ENCODE peak calls at places on chromosomes 7 and 10, in five cellular contexts. P is IMR-90, K is trophoblast cell, F is neuronal stem cell, G is mesendoderm. L is an unnamed sample.

GRCh38 chr10:29736325-29737208 is 101.8 kb upstream of the SVIL start:
- DNase-seq in F (peak), P (peak), G (peak), K (peak), L (peak)

GRCh38 chr7:105649727-105650381 is 68.6 kb upstream of the EFCAB10 start:
- DNase-seq in G (no peak), F (no peak), P (peak), K (no peak), L (no peak)

GRCh38 chr7:77799078-77799964 is 748 bp downstream of the PHTF2 start:
- DNase-seq in P (peak), F (peak), G (peak), K (peak), L (peak)

GRCh38 chr7:130489140-130489967 is 2.5 kb upstream of the MEST start:
- DNase-seq in K (peak), F (no peak), G (no peak), P (peak), L (no peak)

GRCh38 chr7:18494821-18495408 is 634 bp upstream of the HDAC9 start:
- DNase-seq in G (no peak), K (no peak), F (no peak), P (peak), L (no peak)

GRCh38 chr10:61822781-61823230 is 78.7 kb upstream of the ARID5B start:
- DNase-seq in G (no peak), F (no peak), P (peak), K (no peak), L (no peak)

GRCh38 chr7:159031750-159032149 is 112.9 kb downstream of the VIPR2 start:
- DNase-seq in G (no peak), F (no peak), K (no peak), P (no peak), L (peak)

GRCh38 chr7:110774066-110774465 is 316.9 kb upstream of the LRRN3 start:
- DNase-seq in P (no peak), G (no peak), F (no peak), K (peak), L (no peak)

GRCh38 chr7:92727755-92728154 is 108.6 kb downstream of the CDK6 start:
- DNase-seq in P (peak), K (no peak), F (no peak), G (no peak), L (no peak)

GRCh38 chr7:78052112-78052511 is 253.5 kb downstream of the PHTF2 start:
- DNase-seq in F (no peak), P (no peak), K (no peak), G (peak), L (peak)

GRCh38 chr7:38704751-38705150 is 73.6 kb upstream of the AMPH start:
- DNase-seq in G (peak), K (no peak), P (no peak), F (no peak), L (no peak)

GRCh38 chr7:130896898-130897514 is 163.0 kb upstream of the KLF14 start:
- DNase-seq in K (peak), F (peak), P (peak), G (peak), L (peak)

GRCh38 chr7:30816291-30817059 is 45.3 kb downstream of the MINDY4 start:
- DNase-seq in P (no peak), F (no peak), K (no peak), G (no peak), L (no peak)

GRCh38 chr10:96746503-96746902 is 26.2 kb upstream of the PIK3AP1 start:
- DNase-seq in K (peak), F (no peak), G (no peak), P (peak), L (no peak)

GRCh38 chr7:118072893-118073674 is 110.9 kb upstream of the LSM8 start:
- DNase-seq in G (no peak), F (no peak), P (no peak), K (peak), L (no peak)

GRCh38 chr10:59387951-59388431 is 25.6 kb upstream of the FAM13C start:
- DNase-seq in P (peak), G (no peak), K (peak), F (peak), L (no peak)

GRCh38 chr10:80382989-80383388 is 25.4 kb upstream of the PRXL2A start:
- DNase-seq in G (peak), P (peak), F (no peak), K (peak), L (peak)

GRCh38 chr10:50422259-50422658 is 170.9 kb upstream of the ASAH2 start:
- DNase-seq in K (no peak), G (no peak), P (peak), F (no peak), L (no peak)

GRCh38 chr10:128324058-128324457 is 197.8 kb upstream of the MKI67 start:
- DNase-seq in G (peak), P (no peak), K (peak), F (peak), L (peak)

GRCh38 chr7:28002638-28003037 is 178.0 kb downstream of the JAZF1 start:
- DNase-seq in K (peak), G (peak), P (peak), F (no peak), L (no peak)

GRCh38 chr10:12543589-12543988 is 194.2 kb downstream of the CAMK1D start:
- DNase-seq in F (no peak), P (no peak), G (no peak), K (no peak), L (no peak)

GRCh38 chr7:43721193-43721806 is 8.0 kb downstream of the COA1 start:
- DNase-seq in G (peak), K (peak), F (peak), P (peak), L (no peak)

GRCh38 chr10:60594476-60595051 is 183.7 kb upstream of the CDK1 start:
- DNase-seq in P (peak), F (no peak), K (peak), G (peak), L (no peak)

GRCh38 chr7:31521336-31522010 is 7.6 kb downstream of the ITPRID1 start:
- DNase-seq in F (no peak), K (peak), G (no peak), P (no peak), L (no peak)

GRCh38 chr10:60570272-60570865 is 180.7 kb upstream of the ANK3 start:
- DNase-seq in G (no peak), P (no peak), K (no peak), F (no peak), L (no peak)

GRCh38 chr7:26292768-26293560 is 1.3 kb downstream of the SNX10 start:
- DNase-seq in G (peak), F (no peak), P (no peak), K (peak), L (peak)
- H3K4ac ChIP-seq in G (no peak), F (no peak), P (no peak), K (no peak), L (no peak)

GRCh38 chr10:69418052-69418752 is 1.5 kb upstream of the TACR2 start:
- DNase-seq in G (no peak), F (no peak), P (no peak), K (no peak), L (no peak)

GRCh38 chr10:69417542-69417941 is 824 bp upstream of the TACR2 start:
- DNase-seq in P (no peak), K (no peak), G (no peak), F (no peak), L (no peak)

GRCh38 chr10:69419096-69419760 is 2.5 kb upstream of the TACR2 start:
- DNase-seq in K (no peak), G (no peak), F (no peak), P (no peak), L (no peak)

GRCh38 chr10:69421611-69422308 is 5.0 kb upstream of the TACR2 start:
- DNase-seq in P (peak), G (no peak), F (no peak), K (no peak), L (no peak)

GRCh38 chr10:69419761-69420126 is 3.0 kb upstream of the TACR2 start:
- DNase-seq in F (no peak), P (no peak), G (no peak), K (no peak), L (no peak)
- H2BK120ac ChIP-seq in F (no peak), P (no peak), G (no peak), K (no peak), L (no peak)

DNA sequence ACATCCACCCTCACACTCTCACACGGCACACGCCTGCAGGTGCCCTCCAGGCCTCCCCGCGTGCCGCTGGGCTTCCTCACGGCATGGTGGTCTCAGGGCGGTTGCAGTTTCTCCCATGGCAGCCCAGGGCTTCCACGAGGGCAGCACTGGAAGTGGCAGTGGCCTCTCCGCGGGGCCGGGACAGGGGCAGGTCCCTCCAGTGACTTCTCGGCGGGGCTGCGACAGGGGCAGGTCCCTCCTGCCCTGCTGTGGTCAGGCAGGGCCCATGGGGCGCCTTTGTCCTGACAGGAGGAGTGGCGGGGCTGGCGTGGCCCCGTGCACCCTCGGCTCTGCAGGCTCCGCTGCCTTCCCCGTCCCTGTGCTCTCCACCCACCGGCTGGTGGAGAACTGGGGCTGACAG is 19.0 kb downstream of the PWWP2B start:
- DNase-seq in P (no peak), K (no peak), G (no peak), F (no peak), L (no peak)
- H3K4ac ChIP-seq in P (no peak), K (peak), G (no peak), F (no peak), L (no peak)

GRCh38 chr10:23064288-23065114 is 30.9 kb upstream of the MSRB2 start:
- DNase-seq in G (no peak), K (no peak), F (no peak), P (no peak), L (no peak)

GRCh38 chr10:23065549-23065948 is 29.8 kb upstream of the MSRB2 start:
- DNase-seq in F (no peak), G (no peak), P (peak), K (peak), L (no peak)

GRCh38 chr10:23058366-23058765 is 37.0 kb upstream of the MSRB2 start:
- DNase-seq in F (no peak), G (no peak), K (no peak), P (no peak), L (no peak)

GRCh38 chr10:23063387-23064287 is 31.7 kb upstream of the MSRB2 start:
- DNase-seq in F (no peak), P (peak), K (no peak), G (no peak), L (no peak)

DNA sequence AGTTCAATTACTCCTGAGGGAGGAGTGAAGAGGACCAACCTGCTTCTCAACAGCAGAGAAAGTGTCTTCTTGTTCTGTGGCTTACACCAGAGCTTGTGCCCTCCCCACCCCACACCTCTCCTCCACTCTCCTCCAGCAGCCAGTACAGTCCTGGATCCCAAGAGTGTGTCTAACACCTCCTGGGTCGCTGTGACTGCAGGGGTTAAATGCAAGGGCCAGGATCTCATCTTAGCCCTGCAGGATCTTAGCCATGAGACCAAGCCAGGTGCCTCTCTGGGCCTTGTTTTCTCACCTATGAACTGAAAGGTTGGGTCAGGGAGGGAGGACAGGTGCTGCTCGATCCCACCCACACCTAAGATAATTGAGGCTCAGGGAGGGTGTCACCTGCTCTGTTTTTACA is 34.5 kb upstream of the MSRB2 start:
- DNase-seq in F (no peak), G (no peak), K (no peak), P (no peak), L (no peak)
- H2BK120ac ChIP-seq in F (no peak), G (no peak), K (peak), P (no peak), L (no peak)

GRCh38 chr10:5467634-5468255 is 31.6 kb downstream of the CALML5 start:
- DNase-seq in F (no peak), G (no peak), P (no peak), K (no peak), L (no peak)

GRCh38 chr10:5469353-5470061 is 29.9 kb downstream of the CALML5 start:
- DNase-seq in G (no peak), K (no peak), P (no peak), F (no peak), L (no peak)

GRCh38 chr10:5470062-5470751 is 29.2 kb downstream of the CALML5 start:
- DNase-seq in F (no peak), K (no peak), G (no peak), P (no peak), L (no peak)

GRCh38 chr10:5466451-5466996 is 32.8 kb downstream of the CALML5 start:
- DNase-seq in G (peak), K (peak), F (no peak), P (peak), L (peak)

DNA sequence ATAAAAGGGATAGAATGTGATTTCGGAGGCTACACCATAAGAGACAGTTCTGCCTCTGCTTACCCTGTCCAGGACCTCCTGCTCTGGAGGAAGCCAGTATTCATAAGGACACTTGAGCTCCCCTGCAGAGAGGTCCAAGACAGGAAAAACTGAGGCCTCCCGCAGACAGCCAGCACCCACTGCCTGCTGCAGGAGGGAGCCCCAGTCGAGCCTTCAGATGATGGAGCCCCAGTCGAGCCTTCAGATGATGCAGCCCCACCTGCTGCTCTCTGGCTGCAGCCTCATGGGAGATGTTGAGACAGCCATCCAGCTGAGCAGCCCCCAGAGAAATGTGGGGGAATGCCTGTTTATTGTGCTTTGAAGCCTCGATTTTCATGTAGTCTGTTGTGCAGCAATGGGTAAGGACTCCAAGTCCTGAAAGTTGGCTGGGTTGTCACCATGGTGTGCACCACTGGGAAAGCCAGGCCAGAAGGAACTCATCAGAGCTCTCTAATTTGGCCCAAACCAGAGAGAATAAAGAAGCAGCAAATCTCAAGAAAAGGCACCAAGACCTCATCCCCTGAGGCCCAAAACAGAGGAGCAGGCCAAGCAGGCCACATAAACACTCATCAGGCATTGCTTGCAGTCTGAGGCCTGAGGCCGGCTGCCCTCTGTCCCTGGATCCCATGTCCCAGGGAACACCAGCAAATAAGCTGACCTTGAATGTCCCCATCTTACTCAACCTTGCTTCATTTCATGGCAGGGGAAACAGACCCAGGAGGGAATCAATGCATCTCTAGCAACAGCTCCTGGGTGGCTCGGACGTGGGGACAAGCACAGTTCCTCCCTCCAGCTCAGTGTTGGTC is 30.9 kb downstream of the CALML5 start:
- DNase-seq in P (no peak), F (no peak), G (no peak), K (no peak), L (no peak)
- H3K4ac ChIP-seq in P (no peak), F (no peak), G (peak), K (peak), L (no peak)

GRCh38 chr10:124045245-124045644 is 48.2 kb downstream of the CHST15 start:
- DNase-seq in P (no peak), K (no peak), F (no peak), G (no peak), L (no peak)

GRCh38 chr10:124041684-124042445 is 51.5 kb downstream of the CHST15 start:
- DNase-seq in G (no peak), F (no peak), P (no peak), K (no peak), L (no peak)

GRCh38 chr10:124042656-124043309 is 50.6 kb downstream of the CHST15 start:
- DNase-seq in P (no peak), K (no peak), F (no peak), G (no peak), L (no peak)

GRCh38 chr10:124044143-124044862 is 49.1 kb downstream of the CHST15 start:
- DNase-seq in P (no peak), K (peak), G (no peak), F (no peak), L (no peak)

GRCh38 chr10:124043310-124044142 is 49.9 kb downstream of the CHST15 start:
- DNase-seq in K (no peak), P (no peak), G (no peak), F (no peak), L (no peak)
- H2BK120ac ChIP-seq in K (no peak), P (no peak), G (no peak), F (no peak), L (no peak)

L was measured in H9.